ENCODE peak calls at places on chromosomes 7 and 10, in six cellular contexts. A is PC-3, Q is MM.1S, H is heart right ventricle, Z is BJ, L is colonic mucosa. B is an unnamed sample. For H3K36me3, the result is how much of the 10 kb centered on the place peaks cover.

GRCh38 chr7:80386686-80387085 is 125.2 kb downstream of the GNAT3 start:
- DNase-seq in Z (no peak), A (no peak), H (no peak), Q (no peak), L (no peak), B (no peak)

GRCh38 chr10:64209574-64209973 is 688.4 kb downstream of the REEP3 start:
- DNase-seq in A (peak), Z (no peak), H (peak), L (no peak), Q (no peak), B (no peak)

GRCh38 chr10:100014129-100014762 is 4.5 kb upstream of the DNMBP start:
- DNase-seq in Z (no peak), H (no peak), L (no peak), Q (peak), A (no peak), B (no peak)

GRCh38 chr7:117184367-117184766 is 138.5 kb downstream of the WNT2 start:
- DNase-seq in A (no peak), L (no peak), Z (no peak), Q (no peak), H (no peak), B (no peak)

GRCh38 chr10:97007417-97007816 is 175.3 kb downstream of the LCOR start:
- DNase-seq in L (no peak), Z (no peak), Q (no peak), H (no peak), A (no peak), B (no peak)

GRCh38 chr10:103861501-103861900 is 6.1 kb upstream of the SH3PXD2A start:
- DNase-seq in L (no peak), A (peak), H (no peak), Z (no peak), Q (no peak), B (peak)

GRCh38 chr10:130427216-130427722 is 291.1 kb downstream of the GLRX3 start:
- DNase-seq in H (no peak), Z (no peak), Q (no peak), L (no peak), A (no peak), B (no peak)

GRCh38 chr7:90933984-90934383 is 330.2 kb upstream of the FZD1 start:
- DNase-seq in H (no peak), Q (no peak), L (no peak), Z (no peak), A (no peak), B (no peak)

GRCh38 chr7:156177396-156178055 is 365.3 kb upstream of the SHH start:
- DNase-seq in L (no peak), Q (no peak), Z (no peak), H (no peak), A (no peak), B (no peak)

GRCh38 chr10:87864497-87865059 is 1.2 kb downstream of the PTEN start:
- DNase-seq in L (no peak), Q (no peak), Z (no peak), H (no peak), A (no peak), B (no peak)

GRCh38 chr10:119817991-119818888 is 54.4 kb downstream of the MCMBP start:
- DNase-seq in L (peak), H (peak), Z (no peak), A (no peak), Q (no peak), B (peak)

DNA sequence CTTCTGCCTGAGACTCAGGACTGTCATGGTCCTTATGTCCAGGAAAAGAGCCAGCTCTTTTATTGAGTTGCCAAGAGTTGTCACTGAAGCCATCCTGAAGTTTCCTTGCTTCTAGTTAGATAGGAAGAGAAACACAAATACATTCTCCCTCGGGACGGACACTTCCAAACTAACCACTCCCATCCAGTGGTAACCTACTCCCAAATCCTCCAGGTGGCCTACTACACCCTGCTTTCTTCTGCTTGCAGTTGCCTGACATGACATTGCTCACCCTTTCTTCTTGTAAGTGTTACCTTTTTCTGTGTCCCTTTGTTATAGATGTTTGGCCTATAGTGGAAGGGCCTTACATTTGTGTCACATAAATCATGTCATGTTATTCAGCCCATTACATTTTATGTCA is 346.8 kb downstream of the NRG3 start:
- DNase-seq in H (no peak), Q (no peak), Z (no peak), L (no peak), A (no peak), B (no peak)
- TF ChIP-seq CTCF in H (no peak), Q (no peak), Z (no peak), L (no peak), A (no peak), B (no peak)

GRCh38 chr10:109973430-109973829 is 34.4 kb upstream of the ADD3 start:
- DNase-seq in L (no peak), A (no peak), Q (no peak), Z (no peak), H (no peak), B (no peak)

GRCh38 chr10:109974509-109975191 is 33.1 kb upstream of the ADD3 start:
- DNase-seq in A (no peak), Z (no peak), Q (no peak), L (peak), H (no peak), B (no peak)

GRCh38 chr10:109969907-109970306 is 37.9 kb upstream of the ADD3 start:
- DNase-seq in L (no peak), H (no peak), A (no peak), Q (no peak), Z (no peak), B (no peak)

GRCh38 chr10:109971640-109972039 is 36.1 kb upstream of the ADD3 start:
- DNase-seq in H (no peak), A (no peak), Z (no peak), L (no peak), Q (no peak), B (no peak)

DNA sequence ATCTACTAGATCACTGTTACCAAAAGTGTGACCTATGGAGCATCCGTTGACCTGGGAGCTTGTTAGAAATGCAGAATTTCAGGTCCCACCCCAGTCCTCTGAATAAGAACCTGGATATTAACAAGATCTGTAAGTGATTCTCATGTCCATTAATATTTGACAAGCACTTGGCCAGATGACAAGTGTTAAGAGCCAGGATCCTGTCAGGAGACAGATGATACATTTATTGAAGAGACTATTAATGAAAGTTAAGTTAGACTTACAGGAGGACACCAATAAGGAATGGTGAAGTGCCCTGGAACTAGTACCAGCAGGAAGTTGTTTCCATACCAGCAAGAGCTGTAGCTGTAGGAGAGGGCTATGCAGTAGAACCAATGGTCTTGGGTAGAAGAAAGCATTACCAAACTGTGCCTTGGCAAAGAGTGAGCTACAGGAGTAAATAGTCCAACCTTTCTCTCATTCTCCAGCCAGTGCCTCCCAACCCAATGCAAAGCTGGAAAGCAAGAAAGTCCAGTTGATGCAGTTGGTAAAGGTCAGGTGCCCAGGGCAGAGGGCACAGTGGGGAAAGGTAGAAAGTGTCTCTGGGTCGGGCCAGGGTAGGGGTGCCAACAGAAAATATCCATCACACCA is 35.3 kb upstream of the ADD3 start:
- DNase-seq in Z (no peak), A (no peak), Q (no peak), H (no peak), L (no peak), B (no peak)
- H3K4me3 ChIP-seq in Z (no peak), A (no peak), Q (no peak), H (no peak), L (no peak), B (no peak)

GRCh38 chr7:151128716-151129115 is 38.8 kb downstream of the GBX1 start:
- DNase-seq in H (no peak), L (no peak), Z (no peak), A (no peak), Q (no peak), B (no peak)
- H3K36me3 ChIP-seq in H (under half), L (under half), Z (under half), A (under half), Q (under half), B (half or more)

GRCh38 chr7:30896041-30896440 is 15.6 kb upstream of the AQP1 start:
- DNase-seq in H (no peak), Z (no peak), Q (no peak), A (no peak), L (no peak), B (no peak)

GRCh38 chr7:30896783-30897617 is 14.7 kb upstream of the AQP1 start:
- DNase-seq in H (no peak), Z (no peak), A (no peak), Q (no peak), L (peak), B (no peak)

GRCh38 chr7:30893357-30893756 is 18.3 kb upstream of the AQP1 start:
- DNase-seq in A (no peak), L (no peak), Z (no peak), H (peak), Q (no peak), B (no peak)

GRCh38 chr7:30894009-30894408 is 17.6 kb upstream of the AQP1 start:
- DNase-seq in A (no peak), L (no peak), H (no peak), Q (no peak), Z (no peak), B (no peak)

GRCh38 chr7:30894866-30895408 is 16.7 kb upstream of the AQP1 start:
- DNase-seq in H (no peak), A (peak), Q (no peak), Z (no peak), L (no peak), B (no peak)
- TF ChIP-seq CTCF in H (no peak), A (peak), Q (no peak), Z (peak), L (no peak), B (no peak)

GRCh38 chr7:7972128-7972527 is 3.5 kb downstream of the GLCCI1 start:
- DNase-seq in Z (no peak), Q (peak), H (no peak), L (no peak), A (no peak), B (no peak)
- H3K4me3 ChIP-seq in Z (peak), Q (peak), H (no peak), L (no peak), A (peak), B (no peak)

GRCh38 chr10:123134058-123134914 is 1.5 kb upstream of the HMX3 start:
- DNase-seq in L (no peak), Z (no peak), H (no peak), Q (no peak), A (no peak), B (no peak)

GRCh38 chr10:123134915-123135414 is 805 bp upstream of the HMX3 start:
- DNase-seq in Q (no peak), H (no peak), A (no peak), L (no peak), Z (no peak), B (no peak)

GRCh38 chr10:123135415-123136141 is at the start of gene HMX3:
- DNase-seq in A (no peak), Z (no peak), H (no peak), L (no peak), Q (no peak), B (no peak)

GRCh38 chr10:123132576-123133477 is 2.9 kb upstream of the HMX3 start:
- DNase-seq in L (peak), Z (no peak), H (peak), Q (peak), A (peak), B (peak)

DNA sequence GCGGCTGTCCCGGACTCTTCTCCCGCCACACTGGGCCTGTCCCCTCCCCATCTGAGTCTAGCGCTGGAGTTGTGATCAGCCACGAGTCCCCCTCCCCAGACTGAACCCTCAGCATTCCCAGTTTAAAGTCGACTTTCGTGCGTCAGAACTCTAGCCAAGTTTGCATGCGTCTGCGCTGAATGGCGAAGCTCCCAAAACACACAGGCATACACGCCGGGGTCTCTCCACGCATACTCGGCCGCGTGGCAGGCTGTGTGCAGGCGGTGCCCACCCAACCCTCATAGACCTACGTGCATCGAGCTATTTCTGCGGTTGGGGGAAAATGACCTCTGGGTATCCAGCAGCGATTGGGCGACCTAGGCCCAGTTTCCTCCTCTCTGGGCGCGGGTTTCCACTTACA is 2.3 kb upstream of the HMX3 start:
- DNase-seq in Q (no peak), A (no peak), Z (no peak), H (no peak), L (no peak), B (no peak)
- H3K36me3 ChIP-seq in Q (under half), A (under half), Z (under half), H (under half), L (under half), B (under half)

DNA sequence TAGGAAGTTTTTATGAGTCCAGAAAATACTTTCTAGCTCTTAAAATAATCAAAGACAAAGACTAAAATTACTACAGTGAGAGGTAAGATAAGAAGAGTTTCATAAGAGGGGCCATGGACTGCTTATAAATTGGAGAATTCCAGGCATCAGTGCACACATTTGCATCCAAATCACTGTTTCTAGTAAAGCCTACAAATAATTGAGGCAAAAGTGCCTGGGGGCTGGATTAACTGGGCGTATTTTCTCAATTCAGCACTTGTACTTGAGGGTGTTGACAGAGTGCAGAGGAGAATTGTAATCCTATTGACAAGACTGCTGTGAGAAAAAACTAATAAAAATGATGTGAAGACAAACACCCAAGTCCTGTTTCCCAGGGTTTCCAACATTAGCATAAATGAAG is 182.3 kb upstream of the CDC14C start:
- DNase-seq in Z (no peak), Q (no peak), A (no peak), H (no peak), L (no peak), B (no peak)
- TF ChIP-seq CTCF in Z (no peak), Q (no peak), A (no peak), H (no peak), L (no peak), B (no peak)

GRCh38 chr10:13529714-13529973 is 830 bp upstream of the BEND7 start:
- DNase-seq in H (no peak), Z (no peak), Q (no peak), L (no peak), A (no peak), B (no peak)

GRCh38 chr10:13526952-13527863 is 1.6 kb downstream of the BEND7 start:
- DNase-seq in Q (no peak), L (no peak), H (no peak), Z (peak), A (peak), B (peak)

GRCh38 chr10:13528875-13529713 is at the start of gene BEND7:
- DNase-seq in L (peak), Z (no peak), A (peak), Q (peak), H (peak), B (no peak)

GRCh38 chr10:13527864-13528137 is 1.0 kb downstream of the BEND7 start:
- DNase-seq in A (no peak), H (no peak), Z (no peak), L (no peak), Q (no peak), B (no peak)

GRCh38 chr10:13528138-13528874 is 508 bp downstream of the BEND7 start:
- DNase-seq in H (no peak), Z (no peak), L (peak), A (no peak), Q (no peak), B (no peak)
- H3K4me3 ChIP-seq in H (peak), Z (peak), L (peak), A (peak), Q (peak), B (peak)

GRCh38 chr7:99455874-99456273 is 10.1 kb downstream of the ATP5MF start:
- DNase-seq in A (no peak), H (no peak), Z (no peak), L (no peak), Q (no peak), B (no peak)

GRCh38 chr7:99453105-99453504 is 12.9 kb downstream of the ATP5MF start:
- DNase-seq in Q (no peak), A (no peak), H (peak), L (no peak), Z (no peak), B (no peak)

GRCh38 chr7:99452541-99452940 is 13.4 kb downstream of the ATP5MF start:
- DNase-seq in L (no peak), H (no peak), A (no peak), Z (no peak), Q (no peak), B (no peak)

GRCh38 chr7:99448855-99449254 is 10.1 kb downstream of the CPSF4 start:
- DNase-seq in Q (no peak), Z (no peak), A (no peak), L (no peak), H (no peak), B (no peak)

DNA sequence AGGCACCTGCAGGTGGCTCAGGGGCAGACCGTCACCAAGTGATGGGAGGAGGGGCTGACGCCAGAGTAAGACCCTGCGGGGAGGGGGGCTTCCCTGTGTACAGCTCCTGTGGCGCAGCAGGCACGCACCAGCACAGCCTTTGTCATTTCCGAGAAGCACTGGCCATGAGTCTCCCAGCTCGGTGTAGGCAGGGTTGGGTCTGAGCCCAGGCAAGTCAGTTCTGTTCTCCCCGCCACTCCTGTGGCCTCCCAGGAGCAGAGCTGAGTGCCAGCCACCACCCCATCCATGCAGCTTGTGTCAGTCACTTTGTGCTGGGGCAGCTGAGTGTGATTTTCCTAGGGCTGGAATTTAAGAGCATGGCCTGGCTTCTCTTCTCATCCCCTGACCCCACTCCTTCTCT is 13.2 kb downstream of the CPSF4 start:
- DNase-seq in H (peak), Z (no peak), A (no peak), Q (no peak), L (no peak), B (no peak)
- H3K36me3 ChIP-seq in H (under half), Z (under half), A (under half), Q (under half), L (under half), B (under half)

B was measured in bronchial epithelial cell.